ENCODE peak calls at places on chromosome 19, in seven cellular contexts. F, J, O, H, V, Y and M are unnamed samples.

GRCh38 chr19:4260605-4261191 is 13.8 kb downstream of the YJU2 start:
- DNase-seq in V (no peak), H (no peak), Y (no peak), F (no peak), O (no peak), J (no peak), M (no peak)

GRCh38 chr19:55433292-55433691 is 9.8 kb downstream of the SHISA7 start:
- DNase-seq in O (no peak), Y (no peak), F (no peak), H (no peak), J (no peak), V (no peak), M (no peak)

GRCh38 chr19:47058621-47059020 is 10.2 kb upstream of the TMEM160 start:
- DNase-seq in F (no peak), V (no peak), O (no peak), J (no peak), Y (no peak), H (no peak), M (no peak)

GRCh38 chr19:32692727-32693061 is 1.1 kb downstream of the NUDT19 start:
- DNase-seq in F (no peak), H (no peak), O (no peak), V (no peak), J (no peak), Y (no peak), M (no peak)

GRCh38 chr19:50477751-50478515 is 1.3 kb upstream of the GARIN5A start:
- DNase-seq in F (peak; percentile 32), H (no peak), V (no peak), Y (no peak), J (no peak), O (no peak), M (no peak)

GRCh38 chr19:37867831-37868230 is 38.6 kb downstream of the WDR87 start:
- DNase-seq in V (no peak), F (no peak), Y (peak; percentile 42), J (no peak), O (no peak), H (no peak), M (peak; percentile 42)

GRCh38 chr19:41928754-41929535 is 696 bp upstream of the ERFL start:
- DNase-seq in J (no peak), O (no peak), Y (no peak), V (no peak), H (peak; percentile 27), F (no peak), M (no peak)

GRCh38 chr19:4019578-4019977 is 12.0 kb downstream of the PIAS4 start:
- DNase-seq in F (no peak), J (no peak), O (no peak), H (no peak), Y (no peak), V (peak; percentile 80), M (no peak)

GRCh38 chr19:31278555-31279435 is 70.4 kb downstream of the TSHZ3 start:
- DNase-seq in Y (no peak), H (no peak), V (peak; percentile 41), J (no peak), O (no peak), F (peak; percentile 44), M (no peak)

GRCh38 chr19:44891016-44891882 is at the start of gene TOMM40:
- DNase-seq in J (peak; percentile 98), Y (peak; percentile 99), F (no peak), H (no peak), O (no peak), V (peak; percentile 100), M (no peak)

GRCh38 chr19:1266818-1267440 is 2.2 kb upstream of the CIRBP start:
- DNase-seq in F (peak; percentile 90), H (peak; percentile 35), V (peak; percentile 91), J (peak; percentile 92), Y (no peak), O (peak; percentile 73), M (peak; percentile 42)

GRCh38 chr19:18460313-18460712 is 22.4 kb upstream of the ISYNA1 start:
- DNase-seq in J (no peak), F (no peak), Y (no peak), H (no peak), V (peak; percentile 86), O (no peak), M (peak; percentile 65)

GRCh38 chr19:8399681-8400188 is 9.6 kb downstream of the RAB11B start:
- DNase-seq in V (no peak), J (no peak), Y (no peak), O (no peak), F (no peak), H (no peak), M (no peak)

GRCh38 chr19:887072-887471 is 5.9 kb downstream of the MED16 start:
- DNase-seq in H (no peak), O (no peak), V (no peak), J (no peak), Y (peak; percentile 89), F (no peak), M (peak; percentile 80)

GRCh38 chr19:28456264-28456663 is 756.7 kb downstream of the UQCRFS1 start:
- DNase-seq in V (no peak), Y (no peak), O (no peak), J (no peak), F (no peak), H (no peak), M (no peak)

GRCh38 chr19:45103200-45103624 is 10.2 kb downstream of the PPP1R37 start:
- DNase-seq in F (no peak), J (no peak), Y (no peak), O (no peak), H (no peak), V (no peak), M (no peak)

GRCh38 chr19:30085394-30085793 is 143.4 kb downstream of the URI1 start:
- DNase-seq in V (peak; percentile 61), Y (no peak), F (peak; percentile 47), J (no peak), O (no peak), H (no peak), M (no peak)

GRCh38 chr19:45569619-45570421 is 14.8 kb downstream of the OPA3 start:
- DNase-seq in J (no peak), F (no peak), O (peak; percentile 67), V (no peak), Y (no peak), H (no peak), M (peak; percentile 42)

GRCh38 chr19:964761-965694 is 19.1 kb upstream of the WDR18 start:
- DNase-seq in H (no peak), O (no peak), Y (no peak), J (no peak), F (no peak), V (no peak), M (no peak)

GRCh38 chr19:28454083-28454482 is 758.9 kb downstream of the UQCRFS1 start:
- DNase-seq in F (no peak), J (no peak), H (no peak), O (no peak), Y (no peak), V (no peak), M (peak; percentile 5)

GRCh38 chr19:325937-326565 is 18.5 kb downstream of the MIER2 start:
- DNase-seq in V (peak; percentile 69), F (peak; percentile 60), Y (no peak), H (no peak), J (no peak), O (no peak), M (no peak)

GRCh38 chr19:38389101-38389925 is 816 bp downstream of the SPRED3 start:
- DNase-seq in Y (peak; percentile 59), F (no peak), H (no peak), V (no peak), O (peak; percentile 23), J (no peak), M (peak; percentile 84)

GRCh38 chr19:54532528-54532927 is 29.9 kb downstream of the LAIR2 start:
- DNase-seq in O (no peak), V (no peak), H (no peak), J (no peak), Y (no peak), F (no peak), M (no peak)

GRCh38 chr19:28468701-28469459 is 744.1 kb downstream of the UQCRFS1 start:
- DNase-seq in H (no peak), O (no peak), F (no peak), Y (no peak), J (no peak), V (peak; percentile 72), M (peak; percentile 39)

DNA sequence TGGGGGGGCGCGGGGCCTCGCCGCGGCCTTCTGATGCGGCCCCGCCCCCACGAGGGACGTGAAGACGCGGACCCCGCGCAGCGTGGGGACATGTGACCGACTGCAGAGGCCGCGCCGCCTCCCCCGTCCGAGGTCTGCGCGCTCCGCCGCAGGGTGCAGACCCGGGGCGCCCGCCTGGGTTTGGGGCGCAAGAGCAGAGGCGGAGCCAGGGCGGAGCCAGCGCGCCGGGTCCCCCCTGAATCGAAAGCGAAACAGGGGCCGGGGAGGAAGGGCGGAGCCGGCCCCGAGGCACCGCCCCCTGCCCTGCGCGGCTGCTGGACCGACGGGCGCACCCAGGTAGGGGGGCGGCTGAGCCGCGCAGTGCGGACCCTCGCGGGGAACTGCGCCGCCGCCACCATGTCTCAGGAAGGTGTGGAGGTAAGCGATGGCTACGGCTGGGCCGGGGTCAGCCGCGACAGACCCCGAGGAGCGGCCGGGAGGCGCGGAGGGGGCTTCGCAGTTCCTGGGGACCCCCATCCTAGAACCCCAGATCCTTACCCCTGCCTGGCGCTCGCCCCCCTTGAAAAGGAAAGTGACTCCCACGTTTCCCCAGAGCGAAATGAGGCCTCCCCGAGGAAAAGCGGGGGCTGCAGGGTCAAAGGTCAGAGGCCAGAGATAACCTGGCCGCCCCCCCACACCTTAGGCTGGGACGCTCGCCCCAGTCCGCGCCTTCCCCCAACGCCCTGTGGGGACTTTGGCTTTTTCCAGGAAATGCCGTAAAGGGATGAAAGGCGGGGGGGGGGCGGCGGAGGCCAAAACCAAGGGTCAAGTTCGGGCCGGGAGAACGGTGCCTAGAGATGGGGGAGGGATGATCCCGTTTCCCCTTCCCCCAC is at the start of gene SHFL:
- DNase-seq in J (peak; percentile 73), H (peak; percentile 82), Y (no peak), F (peak; percentile 91), O (peak; percentile 78), V (peak; percentile 92), M (peak; percentile 43)
- TF ChIP-seq CTCF in J (no peak), H (no peak), Y (no peak), F (no peak), O (no peak), V (no peak), M (no peak)

GRCh38 chr19:40674291-40674690 is 16.2 kb downstream of the NUMBL start:
- DNase-seq in V (peak; percentile 46), F (no peak), J (no peak), O (peak; percentile 45), Y (no peak), H (no peak), M (peak; percentile 45)
- TF ChIP-seq CTCF in V (no peak), F (no peak), J (no peak), O (no peak), Y (no peak), H (no peak), M (no peak)

DNA sequence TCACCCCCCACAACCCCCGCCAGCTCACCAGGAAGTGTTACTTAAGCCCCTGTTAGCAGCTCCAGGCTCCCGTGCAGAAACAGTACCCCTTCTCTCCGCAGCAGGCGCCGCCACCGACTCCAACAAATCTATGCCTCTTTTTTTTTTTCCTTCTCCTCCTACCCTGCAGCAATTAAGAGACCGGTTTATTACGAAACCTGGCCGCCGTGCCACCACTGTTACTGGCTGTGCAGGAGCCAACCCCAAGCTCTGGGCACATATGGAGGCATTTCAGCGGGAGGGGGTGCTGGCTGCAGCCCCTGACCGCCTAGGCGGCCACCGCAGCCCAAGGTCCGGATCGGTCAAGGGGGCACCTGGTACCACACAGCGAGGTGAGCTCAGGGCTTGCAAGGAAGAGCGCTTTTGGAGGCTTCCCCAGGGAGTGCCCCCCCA is 2.4 kb downstream of the GADD45B start:
- DNase-seq in O (peak; percentile 63), H (peak; percentile 88), V (peak; percentile 89), J (peak; percentile 64), Y (no peak), F (peak; percentile 87), M (peak; percentile 71)
- TF ChIP-seq CTCF in O (no peak), H (no peak), V (peak; percentile 23), J (no peak), Y (no peak), F (peak; percentile 29), M (peak; percentile 17)

GRCh38 chr19:15379996-15380647 is 535 bp upstream of the AKAP8 start:
- DNase-seq in V (peak; percentile 91), J (no peak), O (peak; percentile 86), F (no peak), H (no peak), Y (no peak), M (peak; percentile 34)
- TF ChIP-seq CTCF in V (no peak), J (no peak), O (no peak), F (no peak), H (no peak), Y (no peak), M (no peak)